ENCODE peak calls at places on chromosomes 13 and 19, in five cellular contexts. S is H9, C is IMR-90, L is neuronal stem cell, V is trophoblast cell. T is an unnamed sample.

GRCh38 chr19:33927789-33928457 is 131.3 kb downstream of the KCTD15 start:
- DNase-seq in S (no peak), C (no peak), L (no peak), V (no peak), T (no peak)

GRCh38 chr19:32416749-32417469 is 11.3 kb downstream of the DPY19L3 start:
- DNase-seq in S (no peak), C (peak), L (no peak), V (no peak), T (no peak)

GRCh38 chr13:59950201-59950730 is 213.5 kb downstream of the DIAPH3 start:
- DNase-seq in S (no peak), C (peak), L (no peak), V (no peak), T (peak)

GRCh38 chr19:36014029-36014924 is at the start of gene ALKBH6:
- DNase-seq in S (peak), C (peak), L (peak), V (peak), T (peak)

GRCh38 chr13:93270769-93271753 is 44.5 kb downstream of the GPC6 start:
- DNase-seq in S (no peak), C (peak), L (no peak), V (no peak), T (peak)

GRCh38 chr13:83825676-83826075 is 56.6 kb downstream of the SLITRK1 start:
- DNase-seq in S (no peak), C (no peak), L (no peak), V (no peak), T (no peak)

GRCh38 chr19:7582446-7582845 is 13.2 kb upstream of the CAMSAP3 start:
- DNase-seq in S (no peak), C (no peak), L (no peak), V (no peak), T (no peak)

GRCh38 chr19:7534531-7534980 is 961 bp upstream of the PNPLA6 start:
- DNase-seq in S (peak), C (peak), L (peak), V (peak), T (peak)

GRCh38 chr13:46571189-46571901 is 18.4 kb downstream of the LRCH1 start:
- DNase-seq in S (no peak), C (peak), L (no peak), V (peak), T (peak)

GRCh38 chr19:6528544-6529121 is 2.2 kb upstream of the TNFSF9 start:
- DNase-seq in S (no peak), C (no peak), L (no peak), V (no peak), T (no peak)

GRCh38 chr13:97407540-97407939 is 26.4 kb upstream of the RAP2A start:
- DNase-seq in S (no peak), C (no peak), L (no peak), V (no peak), T (no peak)

GRCh38 chr19:18301718-18302111 is 20.3 kb upstream of the JUND start:
- DNase-seq in S (no peak), C (no peak), L (no peak), V (no peak), T (no peak)

GRCh38 chr19:18299654-18300053 is 18.2 kb upstream of the JUND start:
- DNase-seq in S (no peak), C (no peak), L (no peak), V (no peak), T (no peak)

GRCh38 chr19:18298601-18299000 is 17.2 kb upstream of the JUND start:
- DNase-seq in S (no peak), C (no peak), L (no peak), V (no peak), T (peak)

GRCh38 chr19:18304194-18304495 is 18.7 kb downstream of the LSM4 start:
- DNase-seq in S (no peak), C (no peak), L (no peak), V (no peak), T (no peak)

DNA sequence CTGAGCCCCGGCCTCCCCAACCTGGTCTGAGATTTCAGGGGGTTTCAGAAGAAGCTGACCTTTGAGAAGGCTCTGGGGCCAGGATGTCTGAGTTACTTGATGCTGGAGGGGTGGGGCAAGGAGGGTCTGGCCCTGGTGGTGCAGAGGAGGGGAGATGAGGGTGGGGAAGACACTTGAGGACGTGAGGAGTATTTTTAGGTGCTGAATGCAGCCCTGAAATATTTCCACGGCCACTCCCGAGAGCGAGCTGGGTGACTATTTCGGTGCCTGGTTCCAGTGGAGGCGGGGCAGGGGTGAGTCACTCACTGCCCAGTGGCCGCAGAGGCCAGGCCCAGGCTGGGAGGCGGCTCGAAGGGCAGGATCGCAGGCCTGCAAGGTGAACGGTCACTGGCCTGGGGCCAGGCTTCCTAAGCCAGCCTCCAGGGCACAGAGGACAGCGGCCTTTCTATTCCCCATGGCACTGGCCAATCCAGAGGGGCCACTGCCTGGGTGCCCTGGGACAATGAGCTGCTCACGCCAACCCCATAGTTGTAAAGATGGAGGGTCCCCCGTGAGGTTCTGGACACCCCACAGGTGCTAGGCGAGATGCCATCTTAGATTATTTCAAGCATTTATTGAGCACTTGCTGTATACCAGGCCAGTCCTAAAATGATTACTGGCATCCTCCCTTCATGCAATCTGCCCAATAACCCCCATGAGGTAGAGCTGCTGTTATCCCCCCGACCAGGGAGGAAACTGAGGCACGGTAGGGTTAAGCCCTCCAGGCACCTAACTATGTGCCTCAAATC is 19.7 kb upstream of the JUND start:
- DNase-seq in S (no peak), C (peak), L (no peak), V (peak), T (peak)
- H2AK5ac ChIP-seq in S (no peak), C (peak), L (peak), V (peak), T (peak)

GRCh38 chr19:17525141-17525540 is 13.7 kb downstream of the PGLS start:
- DNase-seq in S (no peak), C (no peak), L (no peak), V (no peak), T (no peak)

GRCh38 chr19:17527326-17527725 is 15.9 kb downstream of the PGLS start:
- DNase-seq in S (no peak), C (no peak), L (no peak), V (no peak), T (no peak)

GRCh38 chr19:17522988-17523872 is 11.8 kb downstream of the PGLS start:
- DNase-seq in S (no peak), C (no peak), L (no peak), V (no peak), T (no peak)

GRCh38 chr19:17526922-17527321 is 15.5 kb downstream of the PGLS start:
- DNase-seq in S (no peak), C (no peak), L (no peak), V (no peak), T (no peak)

DNA sequence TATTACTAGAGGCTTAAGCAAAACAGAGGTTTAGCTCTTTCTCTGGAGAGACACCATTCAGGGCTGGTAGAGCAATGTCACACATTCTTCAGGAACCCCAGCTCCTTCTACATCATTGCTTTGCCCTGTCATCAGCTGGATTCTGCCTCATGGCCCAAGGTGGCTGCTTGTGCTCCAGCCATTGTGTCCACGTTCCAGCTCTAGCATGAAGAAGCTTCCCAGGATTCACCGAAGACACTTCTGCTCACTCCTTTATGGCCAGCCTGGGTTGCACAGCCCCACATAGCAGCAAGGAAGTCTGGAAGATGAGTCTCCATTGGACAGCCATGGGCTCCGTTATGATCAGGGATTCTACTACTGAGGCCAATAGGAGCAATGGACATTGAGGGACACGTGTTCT is 13.2 kb downstream of the PGLS start:
- DNase-seq in S (no peak), C (no peak), L (no peak), V (no peak), T (no peak)
- H3K23ac ChIP-seq in S (no peak), C (no peak), L (no peak), V (no peak), T (no peak)

GRCh38 chr13:40031031-40031430 is 375.6 kb downstream of the COG6 start:
- DNase-seq in S (no peak), C (peak), L (no peak), V (no peak), T (peak)
- H2BK5ac ChIP-seq in S (no peak), C (no peak), L (no peak), V (peak), T (no peak)

GRCh38 chr13:110615322-110616102 is at the start of gene NAXD:
- DNase-seq in S (peak), C (peak), L (peak), V (peak), T (peak)
- H2AK5ac ChIP-seq in S (no peak), C (peak), L (peak), V (peak), T (peak)